ENCODE peak calls at places on chromosomes 16 and 17, in seven cellular contexts. One of them, this sample, is unnamed.

GRCh38 chr16:81517630-81518438 is 73.2 kb downstream of the CMIP start:
- DNase-seq in choroid plexus epithelial cell: no peak
- DNase-seq in BE2C: no peak
- DNase-seq in lung: no peak
- DNase-seq in GM06990: no peak
- DNase-seq in ascending aorta: no peak
- DNase-seq in astrocyte of the cerebellum: no peak
- DNase-seq in this sample: peak

GRCh38 chr16:26648851-26649250 is 417.9 kb upstream of the C16orf82 start:
- DNase-seq in GM06990: no peak
- DNase-seq in ascending aorta: no peak
- DNase-seq in astrocyte of the cerebellum: no peak
- DNase-seq in choroid plexus epithelial cell: no peak
- DNase-seq in lung: no peak
- DNase-seq in BE2C: no peak
- DNase-seq in this sample: no peak

GRCh38 chr16:73066321-73066926 is 18.5 kb upstream of the ZFHX3 start:
- DNase-seq in GM06990: no peak
- DNase-seq in astrocyte of the cerebellum: no peak
- DNase-seq in BE2C: no peak
- DNase-seq in ascending aorta: no peak
- DNase-seq in choroid plexus epithelial cell: no peak
- DNase-seq in lung: no peak
- DNase-seq in this sample: no peak

GRCh38 chr16:2874032-2874431 is 9.0 kb upstream of the FLYWCH2 start:
- DNase-seq in ascending aorta: no peak
- DNase-seq in BE2C: no peak
- DNase-seq in astrocyte of the cerebellum: no peak
- DNase-seq in lung: no peak
- DNase-seq in GM06990: no peak
- DNase-seq in choroid plexus epithelial cell: no peak
- DNase-seq in this sample: no peak

GRCh38 chr16:82832861-82833260 is 206.1 kb downstream of the CDH13 start:
- DNase-seq in astrocyte of the cerebellum: no peak
- DNase-seq in ascending aorta: no peak
- DNase-seq in lung: no peak
- DNase-seq in GM06990: no peak
- DNase-seq in BE2C: no peak
- DNase-seq in choroid plexus epithelial cell: peak
- DNase-seq in this sample: peak

GRCh38 chr16:57770361-57770760 is 31.9 kb downstream of the KIFC3 start:
- DNase-seq in BE2C: no peak
- DNase-seq in GM06990: no peak
- DNase-seq in ascending aorta: no peak
- DNase-seq in astrocyte of the cerebellum: no peak
- DNase-seq in lung: no peak
- DNase-seq in choroid plexus epithelial cell: no peak
- DNase-seq in this sample: no peak

GRCh38 chr17:44672479-44673093 is 16.3 kb downstream of the MEIOC start:
- DNase-seq in lung: no peak
- DNase-seq in choroid plexus epithelial cell: peak
- DNase-seq in ascending aorta: no peak
- DNase-seq in BE2C: no peak
- DNase-seq in astrocyte of the cerebellum: no peak
- DNase-seq in GM06990: no peak
- DNase-seq in this sample: peak

GRCh38 chr16:48123104-48123788 is 32.5 kb downstream of the ABCC12 start:
- DNase-seq in choroid plexus epithelial cell: peak
- DNase-seq in lung: peak
- DNase-seq in astrocyte of the cerebellum: peak
- DNase-seq in GM06990: no peak
- DNase-seq in BE2C: no peak
- DNase-seq in ascending aorta: peak
- DNase-seq in this sample: peak

GRCh38 chr16:87032554-87032953 is 284.6 kb downstream of the C16orf95 start:
- DNase-seq in ascending aorta: no peak
- DNase-seq in BE2C: no peak
- DNase-seq in astrocyte of the cerebellum: no peak
- DNase-seq in lung: no peak
- DNase-seq in choroid plexus epithelial cell: no peak
- DNase-seq in GM06990: no peak
- DNase-seq in this sample: no peak

GRCh38 chr16:47461598-47462266 is 601 bp downstream of the PHKB start:
- DNase-seq in astrocyte of the cerebellum: no peak
- DNase-seq in lung: peak
- DNase-seq in choroid plexus epithelial cell: peak
- DNase-seq in GM06990: peak
- DNase-seq in BE2C: no peak
- DNase-seq in ascending aorta: no peak
- DNase-seq in this sample: peak

GRCh38 chr16:21233521-21234150 is at the start of gene ANKS4B:
- DNase-seq in astrocyte of the cerebellum: no peak
- DNase-seq in ascending aorta: no peak
- DNase-seq in GM06990: no peak
- DNase-seq in lung: no peak
- DNase-seq in choroid plexus epithelial cell: no peak
- DNase-seq in BE2C: no peak
- DNase-seq in this sample: no peak

GRCh38 chr16:81397058-81397878 is 47.3 kb upstream of the CMIP start:
- DNase-seq in BE2C: no peak
- DNase-seq in lung: no peak
- DNase-seq in ascending aorta: no peak
- DNase-seq in choroid plexus epithelial cell: no peak
- DNase-seq in astrocyte of the cerebellum: no peak
- DNase-seq in GM06990: no peak
- DNase-seq in this sample: no peak

GRCh38 chr17:49992933-49993422 is 2.0 kb downstream of the DLX3 start:
- DNase-seq in lung: no peak
- DNase-seq in choroid plexus epithelial cell: no peak
- DNase-seq in GM06990: no peak
- DNase-seq in BE2C: no peak
- DNase-seq in astrocyte of the cerebellum: no peak
- DNase-seq in ascending aorta: no peak
- DNase-seq in this sample: no peak

GRCh38 chr17:74369221-74369620 is 1.9 kb downstream of the GPR142 start:
- DNase-seq in astrocyte of the cerebellum: no peak
- DNase-seq in BE2C: no peak
- DNase-seq in choroid plexus epithelial cell: no peak
- DNase-seq in GM06990: no peak
- DNase-seq in ascending aorta: no peak
- DNase-seq in lung: peak
- DNase-seq in this sample: no peak

GRCh38 chr17:77266891-77267341 is 126.1 kb downstream of the SEC14L1 start:
- DNase-seq in ascending aorta: no peak
- DNase-seq in BE2C: no peak
- DNase-seq in GM06990: no peak
- DNase-seq in astrocyte of the cerebellum: no peak
- DNase-seq in choroid plexus epithelial cell: no peak
- DNase-seq in lung: no peak
- DNase-seq in this sample: no peak

GRCh38 chr16:9682320-9682719 is 499.9 kb downstream of the GRIN2A start:
- DNase-seq in ascending aorta: no peak
- DNase-seq in BE2C: no peak
- DNase-seq in lung: no peak
- DNase-seq in choroid plexus epithelial cell: no peak
- DNase-seq in GM06990: no peak
- DNase-seq in astrocyte of the cerebellum: no peak
- DNase-seq in this sample: no peak

GRCh38 chr16:58535100-58535499 is 19.8 kb downstream of the SETD6 start:
- DNase-seq in choroid plexus epithelial cell: no peak
- DNase-seq in GM06990: no peak
- DNase-seq in astrocyte of the cerebellum: no peak
- DNase-seq in BE2C: no peak
- DNase-seq in lung: no peak
- DNase-seq in ascending aorta: no peak
- DNase-seq in this sample: no peak

GRCh38 chr17:35740216-35740615 is 8.8 kb downstream of the RASL10B start:
- DNase-seq in ascending aorta: no peak
- DNase-seq in GM06990: no peak
- DNase-seq in lung: no peak
- DNase-seq in choroid plexus epithelial cell: no peak
- DNase-seq in astrocyte of the cerebellum: no peak
- DNase-seq in BE2C: no peak
- DNase-seq in this sample: no peak

GRCh38 chr16:22694887-22695382 is 119.0 kb upstream of the HS3ST2 start:
- DNase-seq in lung: no peak
- DNase-seq in ascending aorta: no peak
- DNase-seq in choroid plexus epithelial cell: peak
- DNase-seq in astrocyte of the cerebellum: peak
- DNase-seq in GM06990: no peak
- DNase-seq in BE2C: no peak
- DNase-seq in this sample: peak
- TF ChIP-seq CTCF in lung: no peak
- TF ChIP-seq CTCF in ascending aorta: no peak
- TF ChIP-seq CTCF in choroid plexus epithelial cell: no peak
- TF ChIP-seq CTCF in astrocyte of the cerebellum: no peak
- TF ChIP-seq CTCF in GM06990: no peak
- TF ChIP-seq CTCF in BE2C: no peak
- TF ChIP-seq CTCF in this sample: no peak

DNA sequence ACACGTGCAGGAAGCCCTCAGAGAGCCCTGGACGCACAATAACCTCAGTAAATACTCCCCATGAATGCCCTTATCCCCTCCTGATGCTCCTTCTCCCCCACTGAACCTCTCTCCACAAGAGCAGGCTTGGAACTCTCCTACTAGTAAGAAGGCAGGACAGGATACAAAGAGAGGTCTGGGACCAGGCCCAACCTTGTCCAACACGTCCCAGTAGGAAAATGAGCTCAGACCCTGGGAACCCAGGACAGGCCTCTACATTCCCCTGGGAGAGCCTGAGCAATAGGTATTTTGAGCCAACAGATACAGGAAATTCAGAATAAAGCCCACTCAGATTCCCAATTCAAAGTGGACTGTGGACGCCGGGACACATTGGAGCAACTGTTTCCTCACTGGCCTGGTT is 19.2 kb downstream of the ZNF423 start:
- DNase-seq in GM06990: no peak
- DNase-seq in ascending aorta: no peak
- DNase-seq in astrocyte of the cerebellum: no peak
- DNase-seq in BE2C: no peak
- DNase-seq in lung: no peak
- DNase-seq in choroid plexus epithelial cell: no peak
- DNase-seq in this sample: no peak
- H3K4me3 ChIP-seq in GM06990: no peak
- H3K4me3 ChIP-seq in ascending aorta: no peak
- H3K4me3 ChIP-seq in astrocyte of the cerebellum: no peak
- H3K4me3 ChIP-seq in BE2C: no peak
- H3K4me3 ChIP-seq in lung: no peak
- H3K4me3 ChIP-seq in choroid plexus epithelial cell: no peak
- H3K4me3 ChIP-seq in this sample: no peak

GRCh38 chr16:85674418-85674755 is 14.4 kb downstream of the GINS2 start:
- DNase-seq in BE2C: no peak
- DNase-seq in astrocyte of the cerebellum: no peak
- DNase-seq in GM06990: no peak
- DNase-seq in lung: no peak
- DNase-seq in ascending aorta: no peak
- DNase-seq in choroid plexus epithelial cell: no peak
- DNase-seq in this sample: no peak

GRCh38 chr16:85675528-85675927 is 13.2 kb downstream of the GINS2 start:
- DNase-seq in lung: no peak
- DNase-seq in choroid plexus epithelial cell: peak
- DNase-seq in ascending aorta: no peak
- DNase-seq in BE2C: no peak
- DNase-seq in GM06990: no peak
- DNase-seq in astrocyte of the cerebellum: peak
- DNase-seq in this sample: peak

GRCh38 chr16:85676466-85676865 is 12.3 kb downstream of the GINS2 start:
- DNase-seq in ascending aorta: no peak
- DNase-seq in astrocyte of the cerebellum: no peak
- DNase-seq in BE2C: no peak
- DNase-seq in choroid plexus epithelial cell: no peak
- DNase-seq in GM06990: no peak
- DNase-seq in lung: no peak
- DNase-seq in this sample: no peak

GRCh38 chr16:85673529-85674417 is 15.0 kb downstream of the GINS2 start:
- DNase-seq in choroid plexus epithelial cell: peak
- DNase-seq in astrocyte of the cerebellum: no peak
- DNase-seq in GM06990: no peak
- DNase-seq in BE2C: peak
- DNase-seq in ascending aorta: no peak
- DNase-seq in lung: peak
- DNase-seq in this sample: peak

DNA sequence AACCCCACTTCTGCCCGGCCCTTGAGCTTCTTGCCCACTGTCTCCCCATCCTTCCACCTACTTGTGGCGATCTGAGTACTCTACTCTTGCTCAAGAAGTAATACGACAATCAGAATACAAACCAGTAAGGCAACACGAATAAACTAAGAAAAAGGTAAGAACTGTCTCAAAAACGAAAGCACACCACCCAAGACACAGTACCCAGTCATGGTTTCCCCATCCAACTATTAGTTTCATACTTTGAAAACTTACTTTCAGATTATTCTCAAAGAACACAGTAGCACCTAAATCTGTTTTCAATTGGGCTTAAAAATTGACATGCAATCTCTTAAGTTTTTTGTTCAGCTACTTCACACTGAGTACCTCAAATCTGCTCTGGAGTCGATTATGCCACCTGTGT is 13.9 kb downstream of the GINS2 start:
- DNase-seq in BE2C: no peak
- DNase-seq in GM06990: no peak
- DNase-seq in choroid plexus epithelial cell: no peak
- DNase-seq in ascending aorta: no peak
- DNase-seq in lung: no peak
- DNase-seq in astrocyte of the cerebellum: no peak
- DNase-seq in this sample: no peak
- TF ChIP-seq CTCF in BE2C: no peak
- TF ChIP-seq CTCF in GM06990: no peak
- TF ChIP-seq CTCF in choroid plexus epithelial cell: no peak
- TF ChIP-seq CTCF in ascending aorta: no peak
- TF ChIP-seq CTCF in lung: no peak
- TF ChIP-seq CTCF in astrocyte of the cerebellum: no peak
- TF ChIP-seq CTCF in this sample: no peak

DNA sequence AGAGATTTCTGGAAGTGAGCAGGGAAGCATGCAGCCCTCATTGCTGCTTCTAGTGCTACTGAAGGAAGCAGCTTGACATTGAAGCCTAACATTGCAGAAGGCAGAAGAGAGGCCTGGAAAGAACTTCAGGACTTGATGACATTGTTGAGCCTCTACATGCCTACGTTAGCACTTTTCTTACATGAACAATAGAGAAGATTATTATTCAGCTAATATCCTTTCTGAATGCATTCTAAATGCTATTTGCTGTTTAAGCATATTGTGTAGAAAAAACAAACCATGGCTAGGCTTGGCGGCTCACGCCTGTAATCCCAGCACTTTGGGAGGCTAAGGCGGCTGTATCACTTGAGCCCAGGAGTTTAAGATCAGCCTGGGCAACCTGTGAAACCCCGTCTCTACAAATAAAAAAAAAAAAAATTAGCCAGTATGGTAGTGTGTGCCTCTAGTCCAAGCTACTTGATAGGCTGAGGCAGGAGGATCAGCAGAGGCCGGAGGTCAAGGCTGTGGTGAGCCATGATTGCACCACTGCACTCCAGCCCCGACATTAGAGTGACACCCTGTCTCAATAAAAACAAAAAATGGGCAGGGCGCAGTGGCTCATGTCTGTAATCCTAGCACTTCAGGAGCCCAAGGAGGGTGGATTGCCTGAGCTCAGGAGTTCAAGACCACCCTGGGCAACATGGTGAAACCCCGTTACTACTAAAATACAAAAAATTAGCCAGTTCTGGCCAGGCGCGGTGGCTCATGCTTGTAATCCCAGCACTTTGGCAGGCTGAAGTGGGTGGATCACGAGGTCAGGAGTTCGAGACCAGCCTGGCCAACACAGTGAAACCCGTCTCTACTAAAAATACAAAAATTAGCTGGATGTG is 2.2 kb upstream of the AURKB start:
- DNase-seq in ascending aorta: no peak
- DNase-seq in choroid plexus epithelial cell: peak
- DNase-seq in lung: no peak
- DNase-seq in BE2C: no peak
- DNase-seq in astrocyte of the cerebellum: no peak
- DNase-seq in GM06990: no peak
- DNase-seq in this sample: peak
- H3K4me3 ChIP-seq in ascending aorta: no peak
- H3K4me3 ChIP-seq in choroid plexus epithelial cell: no peak
- H3K4me3 ChIP-seq in lung: no peak
- H3K4me3 ChIP-seq in BE2C: no peak
- H3K4me3 ChIP-seq in astrocyte of the cerebellum: no peak
- H3K4me3 ChIP-seq in GM06990: no peak
- H3K4me3 ChIP-seq in this sample: no peak

This sample was measured in fibroblast of mammary gland.